ENCODE peak calls at places on chromosomes 13 and 19, in five cellular contexts. P is OCI-LY7, Q is progenitor cell of endocrine pancreas, F is AG04450, G is breast epithelium. W is an unnamed sample.

GRCh38 chr13:94608586-94608985 is 6.9 kb downstream of the GPR180 start:
- DNase-seq in P (no peak), F (no peak), G (no peak), Q (no peak), W (no peak)

GRCh38 chr13:75762066-75762937 is 126.2 kb downstream of the LMO7 start:
- DNase-seq in P (no peak), G (no peak), F (no peak), Q (no peak), W (no peak)

GRCh38 chr19:51799311-51799997 is 4.5 kb downstream of the FPR3 start:
- DNase-seq in Q (no peak), P (no peak), F (peak; percentile 76), G (peak; percentile 80), W (peak; percentile 92)

GRCh38 chr13:99173606-99174005 is 27.0 kb upstream of the UBAC2 start:
- DNase-seq in F (no peak), G (no peak), Q (no peak), P (no peak), W (no peak)

GRCh38 chr13:86572115-86572514 is 772.9 kb upstream of the SLITRK6 start:
- DNase-seq in P (no peak), G (no peak), Q (no peak), F (peak; percentile 21), W (peak; percentile 15)

GRCh38 chr13:60213236-60213746 is 49.6 kb upstream of the DIAPH3 start:
- DNase-seq in Q (no peak), G (no peak), F (no peak), P (no peak), W (no peak)

GRCh38 chr19:53389591-53390377 is 5.2 kb upstream of the ZNF765 start:
- DNase-seq in G (no peak), F (no peak), P (no peak), Q (no peak), W (no peak)

GRCh38 chr13:25783480-25784081 is 268.2 kb downstream of the SHISA2 start:
- DNase-seq in P (no peak), F (no peak), G (no peak), Q (no peak), W (no peak)

GRCh38 chr19:23381114-23381513 is 14.2 kb downstream of the ZNF91 start:
- DNase-seq in F (no peak), G (no peak), P (no peak), Q (no peak), W (no peak)

GRCh38 chr13:20940083-20940482 is 37.5 kb upstream of the XPO4 start:
- DNase-seq in F (peak; percentile 4), Q (no peak), G (no peak), P (no peak), W (no peak)

GRCh38 chr13:20711301-20712044 is 8.0 kb downstream of the IL17D start:
- DNase-seq in F (no peak), Q (no peak), G (no peak), P (no peak), W (no peak)

GRCh38 chr19:489418-490196 is 6.7 kb upstream of the MADCAM1 start:
- DNase-seq in P (peak; percentile 24), G (no peak), F (no peak), Q (no peak), W (no peak)
- TF ChIP-seq CTCF in P (no peak), G (no peak), F (no peak), Q (no peak), W (no peak)

DNA sequence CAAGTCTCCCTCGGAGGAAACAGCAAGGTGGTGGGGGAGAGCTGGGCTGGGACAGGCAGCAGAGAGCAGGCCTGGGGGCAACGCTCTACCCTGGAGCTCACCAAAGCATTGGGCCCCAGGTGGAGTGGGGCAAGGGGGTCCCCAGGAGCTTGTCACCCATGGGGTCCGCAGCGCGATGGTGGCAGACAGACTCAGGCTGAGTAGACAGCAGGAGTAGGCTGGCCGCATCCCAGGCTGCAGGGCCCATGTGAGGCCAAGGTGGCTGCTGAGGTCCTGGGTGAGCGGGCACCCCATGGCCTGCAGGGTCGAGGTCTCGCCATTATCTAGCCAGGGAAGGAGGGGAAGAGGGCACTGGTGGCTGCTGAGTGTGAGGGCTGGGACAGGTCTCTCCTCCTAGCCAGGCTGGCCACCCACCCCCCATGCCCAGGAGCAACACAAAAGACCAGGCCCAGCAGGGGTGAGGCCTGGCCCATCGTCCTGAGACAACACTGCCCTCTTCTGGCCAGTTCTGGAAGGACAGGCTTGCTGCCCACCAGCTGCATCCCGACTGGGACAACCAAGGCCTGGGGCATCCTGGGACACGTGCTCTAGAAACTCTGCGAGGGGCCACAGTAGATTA is 33.1 kb downstream of the CEBPG start:
- DNase-seq in P (peak; percentile 56), G (no peak), Q (peak; percentile 79), F (no peak), W (peak; percentile 18)
- TF ChIP-seq CTCF in P (peak; percentile 82), G (peak; percentile 94), Q (peak; percentile 92), F (peak; percentile 88), W (peak; percentile 85)

GRCh38 chr19:9500796-9501195 is 2.4 kb upstream of the ZNF560 start:
- DNase-seq in P (no peak), Q (no peak), F (no peak), G (no peak), W (no peak)

GRCh38 chr19:9494096-9494495 is 4.3 kb downstream of the ZNF560 start:
- DNase-seq in P (no peak), G (no peak), F (no peak), Q (no peak), W (no peak)

DNA sequence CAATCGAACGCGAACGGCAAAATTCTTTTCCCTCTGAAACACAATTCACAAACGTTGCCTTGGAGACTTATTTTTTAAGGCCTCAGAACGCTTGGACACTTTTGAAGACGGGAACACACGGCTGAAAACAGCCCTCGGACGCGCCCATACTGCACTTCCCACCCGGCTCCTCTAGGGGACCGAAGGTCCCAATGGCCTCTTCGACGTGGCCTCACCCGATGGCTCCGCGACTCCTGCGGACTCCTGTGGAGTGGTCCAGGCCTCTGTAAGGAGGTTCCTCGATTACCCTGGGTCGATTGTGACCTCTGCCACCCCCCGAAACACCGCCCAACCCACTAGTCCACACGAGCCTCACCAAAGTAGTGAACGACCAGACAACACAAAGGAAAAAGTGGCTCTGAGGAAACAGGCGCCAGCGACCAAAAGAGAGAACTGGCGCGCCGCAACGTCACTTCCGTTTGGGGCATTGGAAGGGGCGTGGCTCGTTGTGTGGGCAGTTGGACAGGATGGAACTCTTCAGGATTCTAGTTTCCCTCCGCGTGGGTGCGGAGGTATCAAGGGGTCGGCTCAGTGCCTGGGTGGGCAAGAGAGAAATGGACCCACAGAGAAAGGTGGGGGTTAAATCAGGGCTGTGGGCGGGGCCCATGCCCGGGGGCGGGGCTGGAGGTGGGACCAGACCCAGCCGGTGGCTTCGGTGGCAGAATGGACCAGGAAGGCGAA is at the start of gene ZNF560:
- DNase-seq in G (no peak), P (no peak), F (no peak), Q (no peak), W (no peak)
- TF ChIP-seq CTCF in G (no peak), P (no peak), F (peak; percentile 47), Q (no peak), W (no peak)

DNA sequence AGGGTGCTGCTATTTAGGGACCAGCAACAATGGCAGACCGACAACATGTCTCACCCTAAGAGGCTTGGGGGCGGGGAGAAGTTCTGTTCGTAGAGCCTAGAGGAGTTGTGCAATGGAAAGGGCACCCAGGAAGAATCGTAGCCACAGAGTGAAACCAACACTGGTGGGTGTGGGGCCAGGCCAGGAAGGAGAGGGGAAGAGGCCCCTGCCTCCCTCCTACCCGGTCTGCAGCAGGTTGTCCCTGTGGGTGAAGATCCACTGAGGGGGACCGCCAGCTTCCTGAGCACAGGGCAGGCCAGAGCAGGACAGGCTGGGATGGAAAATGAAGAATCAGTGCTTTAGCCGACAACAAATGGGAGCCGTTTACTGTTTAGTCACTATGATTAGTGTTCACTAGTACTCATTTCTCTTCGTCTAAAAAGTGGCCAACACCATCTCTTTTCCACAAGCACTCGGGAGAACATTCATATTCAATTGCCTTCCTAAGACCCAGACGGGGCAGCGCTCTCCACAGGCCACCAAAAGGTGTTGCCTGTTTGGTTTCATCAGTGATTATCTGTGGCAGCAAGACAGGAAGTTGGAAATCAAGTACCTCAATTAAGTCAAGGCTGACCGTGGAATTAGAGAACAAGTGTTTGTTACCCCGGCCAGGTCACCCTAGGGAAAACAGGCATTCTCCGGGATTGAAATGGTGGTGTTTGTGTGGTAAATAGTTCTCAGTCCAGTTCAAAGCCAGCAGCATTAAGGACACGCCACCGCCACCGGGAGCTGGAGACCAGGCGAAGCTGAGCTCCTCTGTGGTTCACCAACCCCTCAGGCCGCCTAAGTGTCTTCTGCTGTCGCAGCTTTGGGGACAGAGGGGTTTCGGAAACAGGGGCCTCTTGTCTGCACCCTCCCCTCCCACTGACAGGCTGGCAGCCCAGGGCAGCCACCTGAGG is 1.0 kb upstream of the ATP11A start:
- DNase-seq in Q (no peak), F (no peak), P (peak; percentile 1), G (no peak), W (no peak)
- TF ChIP-seq CTCF in Q (no peak), F (no peak), P (no peak), G (no peak), W (no peak)

GRCh38 chr19:47225746-47226425 is 5.1 kb downstream of the BBC3 start:
- DNase-seq in Q (peak; percentile 86), F (peak; percentile 59), P (peak; percentile 92), G (peak; percentile 86), W (peak; percentile 68)
- TF ChIP-seq CTCF in Q (peak; percentile 49), F (no peak), P (peak; percentile 43), G (peak; percentile 16), W (no peak)